ENCODE peak calls at places on chromosome 13, in six cellular contexts. One of them, this sample, is unnamed.

GRCh38 chr13:50322006-50322405 is 306.8 kb downstream of the KCNRG start:
- DNase-seq in choroid plexus epithelial cell: no peak
- DNase-seq in H9: no peak
- DNase-seq in right atrium auricular region: no peak
- DNase-seq in cardiac muscle cell: no peak
- DNase-seq in tibial nerve: no peak
- DNase-seq in this sample: no peak

GRCh38 chr13:112176746-112177119 is 109.8 kb downstream of the SOX1 start:
- DNase-seq in H9: no peak
- DNase-seq in right atrium auricular region: no peak
- DNase-seq in choroid plexus epithelial cell: no peak
- DNase-seq in tibial nerve: no peak
- DNase-seq in cardiac muscle cell: no peak
- DNase-seq in this sample: no peak

GRCh38 chr13:65638572-65639168 is 1591.5 kb downstream of the PCDH9 start:
- DNase-seq in right atrium auricular region: no peak
- DNase-seq in choroid plexus epithelial cell: peak; percentile 85
- DNase-seq in tibial nerve: peak; percentile 15
- DNase-seq in cardiac muscle cell: peak; percentile 79
- DNase-seq in H9: no peak
- DNase-seq in this sample: peak; percentile 9

GRCh38 chr13:76792680-76793334 is 93.4 kb downstream of the KCTD12 start:
- DNase-seq in right atrium auricular region: no peak
- DNase-seq in choroid plexus epithelial cell: peak; percentile 87
- DNase-seq in cardiac muscle cell: peak; percentile 85
- DNase-seq in H9: no peak
- DNase-seq in tibial nerve: peak; percentile 44
- DNase-seq in this sample: no peak

GRCh38 chr13:72931311-72931710 is 127.5 kb upstream of the KLF5 start:
- DNase-seq in cardiac muscle cell: no peak
- DNase-seq in H9: no peak
- DNase-seq in tibial nerve: no peak
- DNase-seq in choroid plexus epithelial cell: no peak
- DNase-seq in right atrium auricular region: no peak
- DNase-seq in this sample: no peak

GRCh38 chr13:102951808-102952207 is 106.0 kb downstream of the ERCC5 start:
- DNase-seq in H9: no peak
- DNase-seq in right atrium auricular region: no peak
- DNase-seq in tibial nerve: no peak
- DNase-seq in cardiac muscle cell: no peak
- DNase-seq in choroid plexus epithelial cell: no peak
- DNase-seq in this sample: no peak

GRCh38 chr13:113275387-113275786 is 21.7 kb upstream of the LAMP1 start:
- DNase-seq in right atrium auricular region: no peak
- DNase-seq in choroid plexus epithelial cell: peak; percentile 85
- DNase-seq in tibial nerve: no peak
- DNase-seq in cardiac muscle cell: peak; percentile 68
- DNase-seq in H9: peak; percentile 62
- DNase-seq in this sample: peak; percentile 25

GRCh38 chr13:33236021-33236420 is 49.5 kb downstream of the STARD13 start:
- DNase-seq in tibial nerve: no peak
- DNase-seq in cardiac muscle cell: peak; percentile 61
- DNase-seq in choroid plexus epithelial cell: peak; percentile 74
- DNase-seq in right atrium auricular region: no peak
- DNase-seq in H9: no peak
- DNase-seq in this sample: no peak

GRCh38 chr13:48775285-48775684 is 121.6 kb downstream of the CYSLTR2 start:
- DNase-seq in choroid plexus epithelial cell: peak; percentile 44
- DNase-seq in H9: no peak
- DNase-seq in tibial nerve: no peak
- DNase-seq in cardiac muscle cell: no peak
- DNase-seq in right atrium auricular region: no peak
- DNase-seq in this sample: no peak

GRCh38 chr13:33764716-33765115 is 53.2 kb upstream of the RFC3 start:
- DNase-seq in H9: no peak
- DNase-seq in right atrium auricular region: no peak
- DNase-seq in tibial nerve: no peak
- DNase-seq in choroid plexus epithelial cell: no peak
- DNase-seq in cardiac muscle cell: no peak
- DNase-seq in this sample: no peak

GRCh38 chr13:27634791-27635190 is 13.1 kb downstream of the POLR1D start:
- DNase-seq in right atrium auricular region: no peak
- DNase-seq in choroid plexus epithelial cell: no peak
- DNase-seq in tibial nerve: no peak
- DNase-seq in H9: no peak
- DNase-seq in cardiac muscle cell: no peak
- DNase-seq in this sample: no peak

GRCh38 chr13:99203601-99204579 is 3.2 kb downstream of the UBAC2 start:
- DNase-seq in tibial nerve: no peak
- DNase-seq in H9: no peak
- DNase-seq in cardiac muscle cell: no peak
- DNase-seq in choroid plexus epithelial cell: no peak
- DNase-seq in right atrium auricular region: no peak
- DNase-seq in this sample: no peak

GRCh38 chr13:102830646-102831045 is 15.2 kb upstream of the ERCC5 start:
- DNase-seq in cardiac muscle cell: peak; percentile 65
- DNase-seq in tibial nerve: no peak
- DNase-seq in right atrium auricular region: no peak
- DNase-seq in choroid plexus epithelial cell: peak; percentile 42
- DNase-seq in H9: peak; percentile 35
- DNase-seq in this sample: no peak

GRCh38 chr13:111467111-111467890 is 146.9 kb downstream of the TEX29 start:
- DNase-seq in choroid plexus epithelial cell: no peak
- DNase-seq in right atrium auricular region: no peak
- DNase-seq in cardiac muscle cell: no peak
- DNase-seq in H9: no peak
- DNase-seq in tibial nerve: no peak
- DNase-seq in this sample: no peak

GRCh38 chr13:106919638-106920037 is 351.7 kb upstream of the ARGLU1 start:
- DNase-seq in right atrium auricular region: peak; percentile 69
- DNase-seq in cardiac muscle cell: peak; percentile 48
- DNase-seq in choroid plexus epithelial cell: peak; percentile 57
- DNase-seq in tibial nerve: no peak
- DNase-seq in H9: no peak
- DNase-seq in this sample: peak; percentile 34

GRCh38 chr13:33129886-33130285 is 113.7 kb downstream of the KL start:
- DNase-seq in right atrium auricular region: no peak
- DNase-seq in choroid plexus epithelial cell: no peak
- DNase-seq in cardiac muscle cell: no peak
- DNase-seq in H9: no peak
- DNase-seq in tibial nerve: no peak
- DNase-seq in this sample: no peak

GRCh38 chr13:26213345-26213744 is 8.8 kb downstream of the RNF6 start:
- DNase-seq in cardiac muscle cell: no peak
- DNase-seq in choroid plexus epithelial cell: no peak
- DNase-seq in right atrium auricular region: no peak
- DNase-seq in tibial nerve: no peak
- DNase-seq in H9: no peak
- DNase-seq in this sample: no peak

GRCh38 chr13:113843864-113844556 is 19.9 kb downstream of the GAS6 start:
- DNase-seq in tibial nerve: no peak
- DNase-seq in right atrium auricular region: no peak
- DNase-seq in choroid plexus epithelial cell: no peak
- DNase-seq in cardiac muscle cell: no peak
- DNase-seq in H9: no peak
- DNase-seq in this sample: no peak

GRCh38 chr13:62512194-62513141 is 1096.8 kb upstream of the PCDH20 start:
- DNase-seq in right atrium auricular region: no peak
- DNase-seq in choroid plexus epithelial cell: peak; percentile 65
- DNase-seq in H9: peak; percentile 73
- DNase-seq in cardiac muscle cell: peak; percentile 32
- DNase-seq in tibial nerve: no peak
- DNase-seq in this sample: peak; percentile 12

GRCh38 chr13:62119739-62120700 is 704.4 kb upstream of the PCDH20 start:
- DNase-seq in right atrium auricular region: no peak
- DNase-seq in cardiac muscle cell: peak; percentile 7
- DNase-seq in choroid plexus epithelial cell: peak; percentile 43
- DNase-seq in H9: no peak
- DNase-seq in tibial nerve: no peak
- DNase-seq in this sample: no peak

GRCh38 chr13:30859326-30859725 is 46.7 kb upstream of the MEDAG start:
- DNase-seq in tibial nerve: no peak
- DNase-seq in right atrium auricular region: no peak
- DNase-seq in H9: no peak
- DNase-seq in choroid plexus epithelial cell: peak; percentile 63
- DNase-seq in cardiac muscle cell: no peak
- DNase-seq in this sample: no peak

GRCh38 chr13:61695147-61695546 is 279.5 kb upstream of the PCDH20 start:
- DNase-seq in tibial nerve: no peak
- DNase-seq in choroid plexus epithelial cell: no peak
- DNase-seq in right atrium auricular region: no peak
- DNase-seq in H9: no peak
- DNase-seq in cardiac muscle cell: no peak
- DNase-seq in this sample: no peak

GRCh38 chr13:62210951-62211350 is 795.3 kb upstream of the PCDH20 start:
- DNase-seq in right atrium auricular region: no peak
- DNase-seq in choroid plexus epithelial cell: no peak
- DNase-seq in tibial nerve: no peak
- DNase-seq in cardiac muscle cell: no peak
- DNase-seq in H9: no peak
- DNase-seq in this sample: no peak

GRCh38 chr13:93786846-93787245 is 560.2 kb downstream of the GPC6 start:
- DNase-seq in choroid plexus epithelial cell: peak; percentile 57
- DNase-seq in cardiac muscle cell: peak; percentile 25
- DNase-seq in tibial nerve: no peak
- DNase-seq in H9: no peak
- DNase-seq in right atrium auricular region: no peak
- DNase-seq in this sample: no peak

GRCh38 chr13:27667946-27668345 is 46.3 kb downstream of the POLR1D start:
- DNase-seq in tibial nerve: no peak
- DNase-seq in choroid plexus epithelial cell: peak; percentile 44
- DNase-seq in right atrium auricular region: no peak
- DNase-seq in cardiac muscle cell: peak; percentile 65
- DNase-seq in H9: no peak
- DNase-seq in this sample: no peak

DNA sequence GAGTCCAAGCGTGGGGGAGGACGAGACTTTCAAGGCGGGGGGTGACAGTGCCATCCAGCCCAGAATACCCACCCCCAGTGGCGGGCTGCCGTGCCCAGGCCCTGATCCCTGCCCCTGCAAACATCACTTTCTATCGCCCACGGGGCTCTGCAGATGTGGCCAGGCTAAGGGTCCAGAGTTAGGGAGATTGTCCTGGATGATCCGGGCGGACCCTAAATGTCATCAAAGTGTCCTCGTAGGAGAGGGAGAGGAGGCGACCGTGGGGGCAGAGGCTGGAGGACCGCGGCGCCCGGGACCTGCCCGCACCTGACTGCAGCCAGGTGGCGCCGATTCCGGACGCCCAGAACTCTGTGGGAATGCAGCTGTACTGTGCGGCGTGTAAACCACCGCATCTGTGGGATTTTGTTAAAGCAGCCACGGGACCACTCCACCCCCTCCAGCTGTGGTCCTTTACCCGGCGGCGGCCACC is 32.4 kb downstream of the GJA3 start:
- DNase-seq in right atrium auricular region: no peak
- DNase-seq in cardiac muscle cell: no peak
- DNase-seq in H9: peak; percentile 45
- DNase-seq in choroid plexus epithelial cell: no peak
- DNase-seq in tibial nerve: no peak
- DNase-seq in this sample: no peak
- TF ChIP-seq CTCF in right atrium auricular region: peak; percentile 63
- TF ChIP-seq CTCF in cardiac muscle cell: peak; percentile 27
- TF ChIP-seq CTCF in H9: peak; percentile 60
- TF ChIP-seq CTCF in choroid plexus epithelial cell: peak; percentile 42
- TF ChIP-seq CTCF in tibial nerve: peak; percentile 4
- TF ChIP-seq CTCF in this sample: peak; percentile 51

DNA sequence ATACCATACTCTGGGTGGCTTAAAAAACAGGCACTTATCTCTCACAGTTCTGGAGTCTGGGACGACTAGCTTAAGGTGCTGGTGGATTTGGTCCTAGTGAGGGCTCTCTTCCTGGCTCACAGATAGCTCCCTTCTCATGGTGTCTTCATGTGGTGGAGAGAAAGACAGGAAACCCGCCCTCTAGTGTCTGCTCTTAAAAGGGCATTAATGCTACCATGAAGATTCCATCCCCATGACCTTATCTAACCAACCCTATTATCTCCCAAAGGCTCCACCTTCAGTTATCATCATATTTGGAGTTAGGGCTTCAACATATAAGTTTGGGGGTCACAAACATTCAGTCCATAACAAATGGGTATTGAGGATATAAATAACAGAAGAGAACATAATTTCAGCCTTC is 139.4 kb downstream of the HS6ST3 start:
- DNase-seq in right atrium auricular region: no peak
- DNase-seq in tibial nerve: no peak
- DNase-seq in cardiac muscle cell: peak; percentile 15
- DNase-seq in H9: peak; percentile 43
- DNase-seq in choroid plexus epithelial cell: peak; percentile 14
- DNase-seq in this sample: no peak
- TF ChIP-seq CTCF in right atrium auricular region: peak; percentile 45
- TF ChIP-seq CTCF in tibial nerve: peak; percentile 5
- TF ChIP-seq CTCF in cardiac muscle cell: peak; percentile 20
- TF ChIP-seq CTCF in H9: peak; percentile 74
- TF ChIP-seq CTCF in choroid plexus epithelial cell: peak; percentile 28
- TF ChIP-seq CTCF in this sample: peak; percentile 58

GRCh38 chr13:42364613-42365000 is 92.7 kb downstream of the AKAP11 start:
- DNase-seq in choroid plexus epithelial cell: peak; percentile 63
- DNase-seq in right atrium auricular region: no peak
- DNase-seq in tibial nerve: no peak
- DNase-seq in H9: no peak
- DNase-seq in cardiac muscle cell: no peak
- DNase-seq in this sample: no peak
- TF ChIP-seq CTCF in choroid plexus epithelial cell: no peak
- TF ChIP-seq CTCF in right atrium auricular region: no peak
- TF ChIP-seq CTCF in tibial nerve: no peak
- TF ChIP-seq CTCF in H9: no peak
- TF ChIP-seq CTCF in cardiac muscle cell: no peak
- TF ChIP-seq CTCF in this sample: no peak

GRCh38 chr13:24854311-24854710 is 90.3 kb downstream of the RNF17 start:
- DNase-seq in H9: no peak
- DNase-seq in right atrium auricular region: no peak
- DNase-seq in cardiac muscle cell: peak; percentile 18
- DNase-seq in choroid plexus epithelial cell: peak; percentile 15
- DNase-seq in tibial nerve: no peak
- DNase-seq in this sample: no peak

GRCh38 chr13:24861617-24862362 is 97.8 kb downstream of the RNF17 start:
- DNase-seq in H9: no peak
- DNase-seq in tibial nerve: no peak
- DNase-seq in cardiac muscle cell: no peak
- DNase-seq in choroid plexus epithelial cell: no peak
- DNase-seq in right atrium auricular region: no peak
- DNase-seq in this sample: no peak

GRCh38 chr13:24860775-24861174 is 96.8 kb downstream of the RNF17 start:
- DNase-seq in choroid plexus epithelial cell: no peak
- DNase-seq in cardiac muscle cell: no peak
- DNase-seq in H9: no peak
- DNase-seq in right atrium auricular region: no peak
- DNase-seq in tibial nerve: no peak
- DNase-seq in this sample: no peak

GRCh38 chr13:24863748-24864540 is 100.0 kb downstream of the RNF17 start:
- DNase-seq in H9: no peak
- DNase-seq in tibial nerve: no peak
- DNase-seq in cardiac muscle cell: no peak
- DNase-seq in choroid plexus epithelial cell: peak; percentile 2
- DNase-seq in right atrium auricular region: no peak
- DNase-seq in this sample: no peak

DNA sequence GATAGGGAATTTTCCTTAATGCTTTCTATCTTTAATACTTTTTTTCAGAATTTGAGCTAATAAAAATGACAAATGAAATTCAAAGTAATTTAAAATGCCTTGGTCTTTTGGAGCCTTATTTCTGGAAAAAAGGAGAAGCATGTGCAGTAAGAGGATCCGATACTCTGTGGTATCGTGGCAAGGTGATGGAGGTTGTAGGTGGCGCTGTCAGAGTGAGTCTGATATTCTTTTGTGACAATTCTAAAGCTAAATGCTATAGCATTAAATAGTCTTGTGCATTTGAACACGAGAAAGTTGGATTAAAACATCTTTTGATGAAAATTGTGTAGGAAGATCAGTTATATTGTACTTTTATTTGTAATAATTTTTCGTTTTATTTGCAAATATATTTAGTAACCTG is 95.0 kb downstream of the RNF17 start:
- DNase-seq in cardiac muscle cell: no peak
- DNase-seq in tibial nerve: no peak
- DNase-seq in right atrium auricular region: no peak
- DNase-seq in choroid plexus epithelial cell: no peak
- DNase-seq in H9: no peak
- DNase-seq in this sample: no peak
- TF ChIP-seq CTCF in cardiac muscle cell: no peak
- TF ChIP-seq CTCF in tibial nerve: no peak
- TF ChIP-seq CTCF in right atrium auricular region: no peak
- TF ChIP-seq CTCF in choroid plexus epithelial cell: no peak
- TF ChIP-seq CTCF in H9: no peak
- TF ChIP-seq CTCF in this sample: no peak